ENCODE peak calls at places on chromosomes 3 and 15, in eight cellular contexts. One of them, this sample, is unnamed.

GRCh38 chr3:193722566-193722965 is 129.6 kb downstream of the OPA1 start:
- DNase-seq in stimulated activated CD4-positive, alpha-beta T cell treated with anti-CD3 and anti-CD28 coated beads, Interleukin-4, amount 100 ng/mL, for 48 hours: no peak
- DNase-seq in activated CD8-positive, alpha-beta memory T cell treated with anti-CD3 and anti-CD28 coated beads, Interleukin-2, amount 50 U/mL, for 4 hours: no peak
- DNase-seq in bronchial epithelial cell: no peak
- DNase-seq in B cell: no peak
- DNase-seq in Karpas-422: no peak
- DNase-seq in activated naive CD4-positive, alpha-beta T cell treated with Interleukin-2 at 50 U/mL for 16 hours: no peak
- DNase-seq in stomach: no peak
- DNase-seq in this sample: no peak

GRCh38 chr3:185460283-185460682 is 38.6 kb downstream of the TMEM41A start:
- DNase-seq in activated CD8-positive, alpha-beta memory T cell treated with anti-CD3 and anti-CD28 coated beads, Interleukin-2, amount 50 U/mL, for 4 hours: no peak
- DNase-seq in Karpas-422: no peak
- DNase-seq in B cell: no peak
- DNase-seq in stomach: no peak
- DNase-seq in activated naive CD4-positive, alpha-beta T cell treated with Interleukin-2 at 50 U/mL for 16 hours: no peak
- DNase-seq in stimulated activated CD4-positive, alpha-beta T cell treated with anti-CD3 and anti-CD28 coated beads, Interleukin-4, amount 100 ng/mL, for 48 hours: no peak
- DNase-seq in bronchial epithelial cell: no peak
- DNase-seq in this sample: no peak

GRCh38 chr3:9248232-9249191 is 934 bp downstream of the SRGAP3 start:
- DNase-seq in activated naive CD4-positive, alpha-beta T cell treated with Interleukin-2 at 50 U/mL for 16 hours: no peak
- DNase-seq in Karpas-422: no peak
- DNase-seq in stimulated activated CD4-positive, alpha-beta T cell treated with anti-CD3 and anti-CD28 coated beads, Interleukin-4, amount 100 ng/mL, for 48 hours: no peak
- DNase-seq in bronchial epithelial cell: peak
- DNase-seq in activated CD8-positive, alpha-beta memory T cell treated with anti-CD3 and anti-CD28 coated beads, Interleukin-2, amount 50 U/mL, for 4 hours: no peak
- DNase-seq in stomach: peak
- DNase-seq in B cell: no peak
- DNase-seq in this sample: peak

GRCh38 chr3:10560060-10560861 is 54.9 kb upstream of the ATP2B2 start:
- DNase-seq in Karpas-422: no peak
- DNase-seq in B cell: no peak
- DNase-seq in stimulated activated CD4-positive, alpha-beta T cell treated with anti-CD3 and anti-CD28 coated beads, Interleukin-4, amount 100 ng/mL, for 48 hours: no peak
- DNase-seq in activated CD8-positive, alpha-beta memory T cell treated with anti-CD3 and anti-CD28 coated beads, Interleukin-2, amount 50 U/mL, for 4 hours: no peak
- DNase-seq in stomach: no peak
- DNase-seq in activated naive CD4-positive, alpha-beta T cell treated with Interleukin-2 at 50 U/mL for 16 hours: no peak
- DNase-seq in bronchial epithelial cell: no peak
- DNase-seq in this sample: no peak

GRCh38 chr3:30611613-30612421 is 5.4 kb downstream of the TGFBR2 start:
- DNase-seq in bronchial epithelial cell: peak
- DNase-seq in B cell: no peak
- DNase-seq in Karpas-422: no peak
- DNase-seq in stimulated activated CD4-positive, alpha-beta T cell treated with anti-CD3 and anti-CD28 coated beads, Interleukin-4, amount 100 ng/mL, for 48 hours: no peak
- DNase-seq in activated CD8-positive, alpha-beta memory T cell treated with anti-CD3 and anti-CD28 coated beads, Interleukin-2, amount 50 U/mL, for 4 hours: no peak
- DNase-seq in activated naive CD4-positive, alpha-beta T cell treated with Interleukin-2 at 50 U/mL for 16 hours: no peak
- DNase-seq in stomach: no peak
- DNase-seq in this sample: no peak

GRCh38 chr3:31265646-31266423 is 266.9 kb upstream of the STT3B start:
- DNase-seq in bronchial epithelial cell: no peak
- DNase-seq in activated naive CD4-positive, alpha-beta T cell treated with Interleukin-2 at 50 U/mL for 16 hours: no peak
- DNase-seq in activated CD8-positive, alpha-beta memory T cell treated with anti-CD3 and anti-CD28 coated beads, Interleukin-2, amount 50 U/mL, for 4 hours: no peak
- DNase-seq in B cell: no peak
- DNase-seq in stimulated activated CD4-positive, alpha-beta T cell treated with anti-CD3 and anti-CD28 coated beads, Interleukin-4, amount 100 ng/mL, for 48 hours: no peak
- DNase-seq in stomach: no peak
- DNase-seq in Karpas-422: no peak
- DNase-seq in this sample: no peak

GRCh38 chr15:70492240-70493177 is 270.8 kb downstream of the UACA start:
- DNase-seq in stimulated activated CD4-positive, alpha-beta T cell treated with anti-CD3 and anti-CD28 coated beads, Interleukin-4, amount 100 ng/mL, for 48 hours: peak
- DNase-seq in bronchial epithelial cell: peak
- DNase-seq in B cell: peak
- DNase-seq in stomach: peak
- DNase-seq in Karpas-422: peak
- DNase-seq in activated CD8-positive, alpha-beta memory T cell treated with anti-CD3 and anti-CD28 coated beads, Interleukin-2, amount 50 U/mL, for 4 hours: peak
- DNase-seq in activated naive CD4-positive, alpha-beta T cell treated with Interleukin-2 at 50 U/mL for 16 hours: peak
- DNase-seq in this sample: peak

GRCh38 chr15:91522609-91523332 is 330.7 kb upstream of the SLCO3A1 start:
- DNase-seq in stimulated activated CD4-positive, alpha-beta T cell treated with anti-CD3 and anti-CD28 coated beads, Interleukin-4, amount 100 ng/mL, for 48 hours: no peak
- DNase-seq in stomach: no peak
- DNase-seq in B cell: no peak
- DNase-seq in Karpas-422: no peak
- DNase-seq in activated CD8-positive, alpha-beta memory T cell treated with anti-CD3 and anti-CD28 coated beads, Interleukin-2, amount 50 U/mL, for 4 hours: no peak
- DNase-seq in bronchial epithelial cell: peak
- DNase-seq in activated naive CD4-positive, alpha-beta T cell treated with Interleukin-2 at 50 U/mL for 16 hours: no peak
- DNase-seq in this sample: peak

GRCh38 chr3:123314409-123315270 is 112.9 kb downstream of the SEC22A start:
- DNase-seq in B cell: no peak
- DNase-seq in activated CD8-positive, alpha-beta memory T cell treated with anti-CD3 and anti-CD28 coated beads, Interleukin-2, amount 50 U/mL, for 4 hours: no peak
- DNase-seq in bronchial epithelial cell: no peak
- DNase-seq in activated naive CD4-positive, alpha-beta T cell treated with Interleukin-2 at 50 U/mL for 16 hours: no peak
- DNase-seq in Karpas-422: no peak
- DNase-seq in stimulated activated CD4-positive, alpha-beta T cell treated with anti-CD3 and anti-CD28 coated beads, Interleukin-4, amount 100 ng/mL, for 48 hours: no peak
- DNase-seq in stomach: no peak
- DNase-seq in this sample: no peak

GRCh38 chr3:195083659-195084058 is 187.3 kb downstream of the XXYLT1 start:
- DNase-seq in stimulated activated CD4-positive, alpha-beta T cell treated with anti-CD3 and anti-CD28 coated beads, Interleukin-4, amount 100 ng/mL, for 48 hours: no peak
- DNase-seq in stomach: no peak
- DNase-seq in bronchial epithelial cell: no peak
- DNase-seq in activated CD8-positive, alpha-beta memory T cell treated with anti-CD3 and anti-CD28 coated beads, Interleukin-2, amount 50 U/mL, for 4 hours: no peak
- DNase-seq in B cell: no peak
- DNase-seq in activated naive CD4-positive, alpha-beta T cell treated with Interleukin-2 at 50 U/mL for 16 hours: no peak
- DNase-seq in Karpas-422: no peak
- DNase-seq in this sample: no peak